ENCODE peak calls at places on chromosomes 11 and 22, in seven cellular contexts. One of them, this sample, is unnamed.

GRCh38 chr11:78768947-78769346 is 194.3 kb upstream of the NARS2 start:
- DNase-seq in K562: no peak
- DNase-seq in GM12878: no peak
- DNase-seq in H1: no peak
- DNase-seq in GM23338: no peak
- DNase-seq in HCT116: no peak
- DNase-seq in HepG2: no peak
- DNase-seq in this sample: no peak

GRCh38 chr11:119537641-119538253 is 114.8 kb upstream of the THY1 start:
- DNase-seq in K562: no peak
- DNase-seq in GM12878: no peak
- DNase-seq in H1: no peak
- DNase-seq in GM23338: no peak
- DNase-seq in HCT116: no peak
- DNase-seq in HepG2: no peak
- DNase-seq in this sample: no peak

GRCh38 chr11:114259124-114259526 is 37.1 kb upstream of the NNMT start:
- DNase-seq in K562: no peak
- DNase-seq in GM12878: no peak
- DNase-seq in H1: no peak
- DNase-seq in GM23338: no peak
- DNase-seq in HCT116: no peak
- DNase-seq in HepG2: no peak
- DNase-seq in this sample: no peak

GRCh38 chr11:133988686-133989410 is 32.1 kb upstream of the IGSF9B start:
- DNase-seq in K562: no peak
- DNase-seq in GM12878: no peak
- DNase-seq in H1: no peak
- DNase-seq in GM23338: no peak
- DNase-seq in HCT116: no peak
- DNase-seq in HepG2: no peak
- DNase-seq in this sample: no peak

GRCh38 chr11:129286813-129287212 is 88.8 kb upstream of the BARX2 start:
- DNase-seq in K562: no peak
- DNase-seq in GM12878: no peak
- DNase-seq in H1: no peak
- DNase-seq in GM23338: no peak
- DNase-seq in HCT116: no peak
- DNase-seq in HepG2: no peak
- DNase-seq in this sample: no peak

GRCh38 chr22:40635008-40635939 is 1.2 kb downstream of the MRTFA start:
- DNase-seq in K562: no peak
- DNase-seq in GM12878: no peak
- DNase-seq in H1: no peak
- DNase-seq in GM23338: peak; percentile 17
- DNase-seq in HCT116: no peak
- DNase-seq in HepG2: no peak
- DNase-seq in this sample: peak; percentile 30

GRCh38 chr11:60924906-60925684 is 835 bp downstream of the TMEM132A start:
- DNase-seq in K562: no peak
- DNase-seq in GM12878: no peak
- DNase-seq in H1: no peak
- DNase-seq in GM23338: peak; percentile 51
- DNase-seq in HCT116: no peak
- DNase-seq in HepG2: no peak
- DNase-seq in this sample: no peak

GRCh38 chr11:72848846-72849466 is 34.7 kb downstream of the ATG16L2 start:
- DNase-seq in K562: peak; percentile 60
- DNase-seq in GM12878: no peak
- DNase-seq in H1: peak; percentile 57
- DNase-seq in GM23338: peak; percentile 77
- DNase-seq in HCT116: no peak
- DNase-seq in HepG2: peak; percentile 29
- DNase-seq in this sample: peak; percentile 59

GRCh38 chr11:3683039-3683438 is 11.9 kb upstream of the CHRNA10 start:
- DNase-seq in K562: no peak
- DNase-seq in GM12878: no peak
- DNase-seq in H1: no peak
- DNase-seq in GM23338: no peak
- DNase-seq in HCT116: no peak
- DNase-seq in HepG2: no peak
- DNase-seq in this sample: no peak

GRCh38 chr11:70675697-70676374 is 277.5 kb downstream of the CTTN start:
- DNase-seq in K562: peak; percentile 25
- DNase-seq in GM12878: no peak
- DNase-seq in H1: no peak
- DNase-seq in GM23338: no peak
- DNase-seq in HCT116: peak; percentile 12
- DNase-seq in HepG2: no peak
- DNase-seq in this sample: no peak

GRCh38 chr11:126480015-126480409 is 124.5 kb downstream of the ST3GAL4 start:
- DNase-seq in K562: no peak
- DNase-seq in GM12878: no peak
- DNase-seq in H1: no peak
- DNase-seq in GM23338: no peak
- DNase-seq in HCT116: no peak
- DNase-seq in HepG2: no peak
- DNase-seq in this sample: no peak

GRCh38 chr11:69377029-69377952 is 83.3 kb downstream of the MYEOV start:
- DNase-seq in K562: no peak
- DNase-seq in GM12878: no peak
- DNase-seq in H1: no peak
- DNase-seq in GM23338: no peak
- DNase-seq in HCT116: no peak
- DNase-seq in HepG2: no peak
- DNase-seq in this sample: no peak

GRCh38 chr11:69721061-69721460 is 17.2 kb upstream of the FGF19 start:
- DNase-seq in K562: no peak
- DNase-seq in GM12878: no peak
- DNase-seq in H1: no peak
- DNase-seq in GM23338: no peak
- DNase-seq in HCT116: no peak
- DNase-seq in HepG2: no peak
- DNase-seq in this sample: no peak

GRCh38 chr11:74936087-74936486 is 12.8 kb downstream of the XRRA1 start:
- DNase-seq in K562: no peak
- DNase-seq in GM12878: no peak
- DNase-seq in H1: no peak
- DNase-seq in GM23338: no peak
- DNase-seq in HCT116: no peak
- DNase-seq in HepG2: no peak
- DNase-seq in this sample: no peak

GRCh38 chr11:126727381-126727780 is 273.2 kb downstream of the KIRREL3 start:
- DNase-seq in K562: no peak
- DNase-seq in GM12878: no peak
- DNase-seq in H1: no peak
- DNase-seq in GM23338: no peak
- DNase-seq in HCT116: no peak
- DNase-seq in HepG2: no peak
- DNase-seq in this sample: no peak

GRCh38 chr22:47033648-47034000 is 271.2 kb downstream of the TBC1D22A start:
- DNase-seq in K562: no peak
- DNase-seq in GM12878: no peak
- DNase-seq in H1: no peak
- DNase-seq in GM23338: no peak
- DNase-seq in HCT116: no peak
- DNase-seq in HepG2: no peak
- DNase-seq in this sample: no peak

GRCh38 chr11:68498903-68499883 is 38.6 kb downstream of the PPP6R3 start:
- DNase-seq in K562: peak; percentile 31
- DNase-seq in GM12878: peak; percentile 24
- DNase-seq in H1: no peak
- DNase-seq in GM23338: no peak
- DNase-seq in HCT116: no peak
- DNase-seq in HepG2: no peak
- DNase-seq in this sample: no peak

GRCh38 chr22:32531955-32532818 is 57.6 kb downstream of the FBXO7 start:
- DNase-seq in K562: peak; percentile 69
- DNase-seq in GM12878: no peak
- DNase-seq in H1: peak; percentile 67
- DNase-seq in GM23338: peak; percentile 97
- DNase-seq in HCT116: no peak
- DNase-seq in HepG2: peak; percentile 87
- DNase-seq in this sample: peak; percentile 8
- TF ChIP-seq POLR2AphosphoS5 in K562: no peak
- TF ChIP-seq POLR2AphosphoS5 in GM12878: no peak
- TF ChIP-seq POLR2AphosphoS5 in H1: peak; percentile 34
- TF ChIP-seq POLR2AphosphoS5 in GM23338: peak; percentile 36
- TF ChIP-seq POLR2AphosphoS5 in HCT116: no peak
- TF ChIP-seq POLR2AphosphoS5 in HepG2: peak; percentile 54
- TF ChIP-seq POLR2AphosphoS5 in this sample: no peak

GRCh38 chr11:44305149-44305642 is 4.7 kb downstream of the ALX4 start:
- DNase-seq in K562: no peak
- DNase-seq in GM12878: no peak
- DNase-seq in H1: no peak
- DNase-seq in GM23338: no peak
- DNase-seq in HCT116: no peak
- DNase-seq in HepG2: no peak
- DNase-seq in this sample: peak; percentile 24
- TF ChIP-seq EZH2 in K562: no peak
- TF ChIP-seq EZH2 in GM12878: no peak
- TF ChIP-seq EZH2 in H1: no peak
- TF ChIP-seq EZH2 in GM23338: peak; percentile 95
- TF ChIP-seq EZH2 in HCT116: no peak
- TF ChIP-seq EZH2 in HepG2: peak; percentile 79
- TF ChIP-seq EZH2 in this sample: no peak

DNA sequence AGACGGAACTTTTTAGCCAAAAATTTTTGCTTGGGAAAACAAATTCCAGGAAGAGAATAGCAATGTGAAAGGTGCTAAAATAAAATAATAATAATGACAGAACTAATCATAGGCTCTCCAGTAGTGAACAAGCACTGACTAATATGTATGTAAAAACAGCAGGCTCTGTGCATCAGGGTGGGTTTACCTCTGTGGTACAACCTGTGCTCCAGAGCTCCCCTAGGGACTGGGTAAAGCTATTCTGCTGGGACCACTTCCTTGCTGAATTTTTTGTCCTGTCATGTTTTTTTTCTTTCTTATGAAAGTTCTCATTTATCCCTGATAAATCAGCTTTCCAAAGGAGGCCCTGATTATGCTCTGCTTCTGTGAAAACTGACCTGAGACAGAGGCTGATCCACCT is 18.8 kb downstream of the LUZP2 start:
- DNase-seq in K562: no peak
- DNase-seq in GM12878: no peak
- DNase-seq in H1: no peak
- DNase-seq in GM23338: peak; percentile 46
- DNase-seq in HCT116: no peak
- DNase-seq in HepG2: no peak
- DNase-seq in this sample: no peak
- TF ChIP-seq POLR2AphosphoS5 in K562: no peak
- TF ChIP-seq POLR2AphosphoS5 in GM12878: no peak
- TF ChIP-seq POLR2AphosphoS5 in H1: no peak
- TF ChIP-seq POLR2AphosphoS5 in GM23338: no peak
- TF ChIP-seq POLR2AphosphoS5 in HCT116: no peak
- TF ChIP-seq POLR2AphosphoS5 in HepG2: no peak
- TF ChIP-seq POLR2AphosphoS5 in this sample: no peak

DNA sequence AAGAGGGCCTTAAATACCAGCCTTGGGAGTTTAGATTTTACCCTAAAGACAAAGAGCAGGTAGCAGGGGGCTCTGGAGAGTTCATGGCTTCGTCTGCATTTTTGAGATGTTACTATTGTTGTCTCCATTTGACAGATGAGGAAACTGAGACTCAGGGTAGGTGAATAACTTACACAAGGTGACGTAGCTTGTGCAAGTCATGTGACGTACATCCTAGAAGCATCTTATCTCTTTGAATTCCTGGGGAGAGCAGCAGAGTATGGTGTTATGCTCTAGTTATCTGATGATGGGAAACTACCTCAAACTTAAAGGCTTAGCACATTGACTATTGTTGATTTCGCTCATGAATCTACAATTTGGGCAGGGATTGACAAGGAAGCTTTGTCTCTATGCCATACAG is 52.3 kb upstream of the TSKU start:
- DNase-seq in K562: no peak
- DNase-seq in GM12878: no peak
- DNase-seq in H1: no peak
- DNase-seq in GM23338: no peak
- DNase-seq in HCT116: no peak
- DNase-seq in HepG2: no peak
- DNase-seq in this sample: no peak
- TF ChIP-seq EZH2 in K562: no peak
- TF ChIP-seq EZH2 in GM12878: no peak
- TF ChIP-seq EZH2 in H1: no peak
- TF ChIP-seq EZH2 in GM23338: no peak
- TF ChIP-seq EZH2 in HCT116: no peak
- TF ChIP-seq EZH2 in HepG2: no peak
- TF ChIP-seq EZH2 in this sample: no peak

DNA sequence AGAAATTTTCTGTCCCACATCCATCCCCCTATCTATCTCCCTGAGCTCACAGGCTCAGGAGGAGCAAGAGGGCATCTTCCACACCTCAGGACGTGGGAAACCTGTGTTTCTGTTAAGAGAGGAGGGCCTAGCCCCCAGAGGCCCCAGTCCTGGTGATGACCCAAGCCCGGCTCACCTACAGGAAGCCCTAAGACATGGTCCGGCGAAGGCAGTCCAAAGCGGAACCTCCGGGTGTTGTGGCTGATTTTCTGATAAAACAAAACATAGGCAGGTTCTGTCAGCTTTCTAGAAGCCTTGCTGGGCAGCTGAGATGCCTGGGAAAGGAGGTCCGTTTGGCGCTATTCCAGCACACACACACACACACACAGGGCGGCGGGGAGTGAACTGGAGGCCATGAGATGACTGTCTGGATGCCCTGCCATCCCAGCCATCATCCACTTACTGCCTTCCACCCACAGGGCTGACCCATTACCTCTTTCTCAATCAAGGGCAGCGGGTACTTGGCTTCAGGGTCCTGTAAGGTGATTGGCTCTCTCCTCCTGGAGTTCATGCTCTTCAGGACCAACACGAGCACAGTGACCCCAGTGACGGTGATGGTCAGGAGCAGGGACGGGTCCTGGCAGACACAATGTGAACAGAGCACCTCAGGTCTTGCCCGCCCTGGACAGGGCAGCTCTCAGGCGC is 882 bp downstream of the CYB5R2 start:
- DNase-seq in K562: no peak
- DNase-seq in GM12878: no peak
- DNase-seq in H1: no peak
- DNase-seq in GM23338: no peak
- DNase-seq in HCT116: no peak
- DNase-seq in HepG2: no peak
- DNase-seq in this sample: no peak
- TF ChIP-seq POLR2AphosphoS5 in K562: no peak
- TF ChIP-seq POLR2AphosphoS5 in GM12878: no peak
- TF ChIP-seq POLR2AphosphoS5 in H1: no peak
- TF ChIP-seq POLR2AphosphoS5 in GM23338: no peak
- TF ChIP-seq POLR2AphosphoS5 in HCT116: no peak
- TF ChIP-seq POLR2AphosphoS5 in HepG2: no peak
- TF ChIP-seq POLR2AphosphoS5 in this sample: no peak

GRCh38 chr22:36285545-36285944 is 32.6 kb downstream of the APOL1 start:
- DNase-seq in K562: no peak
- DNase-seq in GM12878: no peak
- DNase-seq in H1: no peak
- DNase-seq in GM23338: no peak
- DNase-seq in HCT116: no peak
- DNase-seq in HepG2: no peak
- DNase-seq in this sample: no peak
- TF ChIP-seq EZH2 in K562: no peak
- TF ChIP-seq EZH2 in GM12878: no peak
- TF ChIP-seq EZH2 in H1: no peak
- TF ChIP-seq EZH2 in GM23338: no peak
- TF ChIP-seq EZH2 in HCT116: no peak
- TF ChIP-seq EZH2 in HepG2: no peak
- TF ChIP-seq EZH2 in this sample: no peak

GRCh38 chr11:19209617-19210016 is 7.8 kb upstream of the CSRP3 start:
- DNase-seq in K562: no peak
- DNase-seq in GM12878: no peak
- DNase-seq in H1: no peak
- DNase-seq in GM23338: peak; percentile 32
- DNase-seq in HCT116: no peak
- DNase-seq in HepG2: no peak
- DNase-seq in this sample: no peak
- TF ChIP-seq POLR2AphosphoS5 in K562: no peak
- TF ChIP-seq POLR2AphosphoS5 in GM12878: no peak
- TF ChIP-seq POLR2AphosphoS5 in H1: no peak
- TF ChIP-seq POLR2AphosphoS5 in GM23338: no peak
- TF ChIP-seq POLR2AphosphoS5 in HCT116: no peak
- TF ChIP-seq POLR2AphosphoS5 in HepG2: no peak
- TF ChIP-seq POLR2AphosphoS5 in this sample: no peak